ENCODE peak calls at places on chromosomes 11 and 22, in eight cellular contexts. Q is RWPE1, H is left lung, M is PC-9, Y is left ventricle myocardium inferior, R is WTC11, A is HFF-Myc, E is foreskin fibroblast. O is an unnamed sample.

GRCh38 chr11:81869337-81870065 is 864.2 kb downstream of the FAM181B start:
- DNase-seq in Q (no peak), H (no peak), M (no peak), Y (no peak), R (no peak), A (no peak), E (no peak), O (no peak)

GRCh38 chr11:1839924-1840779 is 1.4 kb downstream of the TNNI2 start:
- DNase-seq in Q (no peak), H (peak; percentile 93), M (no peak), Y (peak; percentile 66), R (no peak), A (no peak), E (no peak), O (no peak)

GRCh38 chr11:67541198-67541597 is 18.0 kb upstream of the CABP2 start:
- DNase-seq in Q (no peak), H (no peak), M (no peak), Y (no peak), R (no peak), A (no peak), E (no peak), O (no peak)

GRCh38 chr11:67628710-67629385 is 889 bp downstream of the NUDT8 start:
- DNase-seq in Q (no peak), H (peak; percentile 71), M (no peak), Y (no peak), R (no peak), A (no peak), E (no peak), O (no peak)

GRCh38 chr11:796565-797299 is 1.3 kb downstream of the SLC25A22 start:
- DNase-seq in Q (no peak), H (peak; percentile 81), M (peak; percentile 31), Y (no peak), R (no peak), A (no peak), E (no peak), O (no peak)

GRCh38 chr11:111571829-111572501 is 30.3 kb upstream of the SIK2 start:
- DNase-seq in Q (no peak), H (no peak), M (no peak), Y (no peak), R (no peak), A (no peak), E (no peak), O (no peak)

GRCh38 chr11:70323811-70324210 is 53.3 kb downstream of the PPFIA1 start:
- DNase-seq in Q (no peak), H (no peak), M (no peak), Y (no peak), R (no peak), A (no peak), E (no peak), O (no peak)

GRCh38 chr11:62909107-62909894 is 11.9 kb downstream of the CHRM1 start:
- DNase-seq in Q (peak; percentile 76), H (peak; percentile 82), M (peak; percentile 43), Y (peak; percentile 59), R (peak; percentile 91), A (peak; percentile 42), E (peak; percentile 22), O (no peak)

GRCh38 chr11:109222730-109223129 is 199.3 kb upstream of the C11orf87 start:
- DNase-seq in Q (no peak), H (no peak), M (no peak), Y (no peak), R (no peak), A (no peak), E (no peak), O (no peak)

DNA sequence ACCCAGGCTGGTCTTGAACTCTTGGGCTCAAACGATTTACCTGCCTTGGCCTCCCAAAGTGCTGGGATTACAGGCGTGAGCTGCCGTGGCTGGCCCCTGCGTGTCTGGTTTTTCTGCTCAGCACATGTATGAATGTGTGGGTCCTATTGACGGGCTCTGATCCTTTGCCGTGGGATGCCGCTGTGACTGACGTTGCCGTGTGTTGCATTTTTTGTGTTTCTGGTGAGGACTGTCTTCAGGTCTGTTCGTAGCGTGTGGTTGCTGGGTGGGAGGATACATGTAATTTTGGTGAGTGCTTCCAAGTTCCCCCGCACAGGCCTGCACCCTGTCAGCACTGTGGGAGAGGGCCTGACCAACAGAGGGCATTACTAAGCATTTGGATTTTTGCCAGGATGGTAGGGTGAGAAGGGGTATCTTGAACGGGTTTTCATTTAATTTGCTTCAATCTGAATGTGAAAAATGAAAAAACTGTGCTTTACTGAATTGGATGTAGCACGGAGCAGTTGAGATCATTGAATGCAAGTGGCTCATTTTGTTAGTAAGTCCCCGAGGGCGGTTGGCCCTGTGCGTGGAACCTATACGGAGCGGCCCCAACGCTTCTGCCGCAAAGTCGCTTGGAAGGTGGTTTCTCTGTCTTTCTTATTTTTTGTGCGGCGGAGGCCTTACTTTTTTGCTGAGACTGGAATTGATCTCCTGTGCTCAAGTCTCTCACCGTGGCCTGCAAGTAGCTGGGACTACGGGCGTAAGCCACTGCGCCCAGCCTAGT is 8.2 kb downstream of the ZBED4 start:
- DNase-seq in Q (no peak), H (no peak), M (no peak), Y (no peak), R (no peak), A (no peak), E (no peak), O (no peak)
- TF ChIP-seq CTCF in Q (no peak), H (no peak), M (no peak), Y (no peak), R (no peak), A (no peak), E (no peak), O (no peak)

DNA sequence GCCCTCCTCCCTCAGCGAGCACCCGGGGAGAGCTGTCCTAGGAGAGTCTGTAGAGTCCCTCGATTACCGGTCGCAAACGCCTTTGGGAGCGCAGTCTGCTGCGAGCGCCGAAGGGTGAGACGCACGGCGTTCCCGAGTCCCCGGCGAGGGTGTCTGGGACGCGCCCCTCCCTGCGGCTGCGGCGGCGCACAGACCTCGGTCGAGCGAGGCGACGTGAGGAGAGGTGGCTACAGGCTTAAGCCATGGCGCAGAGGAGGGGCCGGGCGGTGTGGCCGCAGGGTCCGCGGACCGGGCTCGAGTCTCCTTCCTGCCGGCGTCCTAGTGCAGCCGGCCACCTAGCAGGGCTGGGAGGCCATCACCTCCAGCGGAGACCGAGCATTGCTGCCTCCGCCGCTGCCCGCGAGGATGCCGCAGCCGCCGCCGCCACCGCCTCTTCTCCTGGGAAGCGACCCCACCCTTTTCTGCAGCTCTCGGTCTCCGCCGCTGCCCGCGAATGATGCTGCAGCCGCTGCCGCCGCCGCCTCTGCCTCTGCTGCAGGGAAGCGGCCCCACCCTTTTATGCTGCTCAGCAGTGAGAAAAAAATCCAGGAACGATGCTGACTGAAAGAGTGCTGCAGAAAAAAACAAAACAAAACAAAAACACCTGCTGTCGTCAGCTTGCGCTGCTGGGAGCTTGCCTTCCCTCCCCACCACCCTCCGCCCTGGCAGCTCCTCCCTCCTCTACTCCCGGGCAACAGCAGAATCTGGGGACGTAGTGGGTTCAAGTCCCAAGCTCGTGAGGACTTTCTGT is at the start of gene MAP6:
- DNase-seq in Q (peak; percentile 38), H (peak; percentile 81), M (no peak), Y (peak; percentile 27), R (peak; percentile 64), A (no peak), E (peak; percentile 12), O (no peak)
- TF ChIP-seq CTCF in Q (no peak), H (no peak), M (no peak), Y (no peak), R (no peak), A (no peak), E (no peak), O (no peak)

DNA sequence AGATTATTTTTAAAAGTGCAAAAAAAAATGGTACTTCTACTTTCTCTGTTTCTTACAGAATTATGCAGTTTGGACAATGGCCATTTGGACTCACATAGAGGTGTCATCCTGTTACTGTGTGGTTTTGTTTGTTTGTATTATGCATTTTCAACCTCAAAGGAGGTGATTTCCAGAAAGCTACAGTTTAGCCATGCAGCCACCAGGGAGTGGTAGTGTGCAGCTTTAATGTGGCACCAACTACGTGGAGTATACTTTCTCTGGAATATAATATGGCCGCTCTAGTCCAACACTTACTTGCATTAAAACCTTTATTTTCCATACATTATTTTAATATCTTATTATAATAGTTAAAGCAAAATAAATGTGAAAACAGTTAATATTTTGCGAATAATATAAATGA is 469.9 kb upstream of the KIRREL3 start:
- DNase-seq in Q (no peak), H (no peak), M (no peak), Y (no peak), R (peak; percentile 47), A (no peak), E (no peak), O (no peak)
- TF ChIP-seq CTCF in Q (no peak), H (peak; percentile 34), M (peak; percentile 38), Y (peak; percentile 50), R (no peak), A (peak; percentile 27), E (peak; percentile 19), O (no peak)

GRCh38 chr22:29811377-29811776 is 26.7 kb downstream of the ASCC2 start:
- DNase-seq in Q (no peak), H (no peak), M (peak; percentile 82), Y (no peak), R (no peak), A (no peak), E (no peak), O (no peak)

GRCh38 chr22:29813126-29813525 is 24.9 kb downstream of the ASCC2 start:
- DNase-seq in Q (no peak), H (no peak), M (peak; percentile 50), Y (no peak), R (no peak), A (no peak), E (no peak), O (no peak)

GRCh38 chr22:29815580-29815979 is 22.5 kb downstream of the ASCC2 start:
- DNase-seq in Q (no peak), H (no peak), M (no peak), Y (no peak), R (no peak), A (no peak), E (no peak), O (no peak)

GRCh38 chr22:29814003-29814402 is 24.1 kb downstream of the ASCC2 start:
- DNase-seq in Q (no peak), H (no peak), M (peak; percentile 64), Y (no peak), R (no peak), A (no peak), E (no peak), O (no peak)

GRCh38 chr22:29813563-29813962 is 24.5 kb downstream of the ASCC2 start:
- DNase-seq in Q (peak; percentile 30), H (no peak), M (peak; percentile 82), Y (no peak), R (no peak), A (no peak), E (no peak), O (no peak)
- TF ChIP-seq CTCF in Q (no peak), H (no peak), M (peak; percentile 73), Y (no peak), R (no peak), A (no peak), E (no peak), O (no peak)